ENCODE peak calls at places on chromosomes 12 and 14, in five cellular contexts. H is effector memory CD8-positive, alpha-beta T cell; S is GF-D8; N is H54; B is left ventricle myocardium superior. M is an unnamed sample.

GRCh38 chr12:51951843-51952722 is 584 bp downstream of the ACVR1B start:
- DNase-seq in H (no peak), S (no peak), N (no peak), B (peak; percentile 60), M (no peak)

GRCh38 chr12:48036818-48037217 is 32.5 kb upstream of the COL2A1 start:
- DNase-seq in H (no peak), S (no peak), N (no peak), B (no peak), M (no peak)

GRCh38 chr12:56995201-56995929 is 11.0 kb downstream of the ZBTB39 start:
- DNase-seq in H (no peak), S (no peak), N (no peak), B (no peak), M (no peak)

GRCh38 chr12:63093711-63094110 is 57.3 kb downstream of the AVPR1A start:
- DNase-seq in H (no peak), S (no peak), N (no peak), B (no peak), M (no peak)

GRCh38 chr14:50920482-50921225 is 23.6 kb downstream of the PYGL start:
- DNase-seq in H (no peak), S (no peak), N (peak; percentile 6), B (no peak), M (no peak)

GRCh38 chr12:46933947-46934346 is 108.2 kb upstream of the SLC38A4 start:
- DNase-seq in H (no peak), S (no peak), N (no peak), B (no peak), M (peak; percentile 20)

GRCh38 chr12:117850048-117850447 is 118.7 kb downstream of the KSR2 start:
- DNase-seq in H (no peak), S (no peak), N (peak; percentile 40), B (no peak), M (peak; percentile 55)

GRCh38 chr12:45433441-45433868 is 217.6 kb downstream of the ANO6 start:
- DNase-seq in H (no peak), S (no peak), N (no peak), B (no peak), M (no peak)

GRCh38 chr12:12172106-12172511 is 94.7 kb downstream of the LRP6 start:
- DNase-seq in H (peak; percentile 18), S (no peak), N (no peak), B (no peak), M (peak; percentile 30)

GRCh38 chr14:75213172-75213571 is 36.8 kb upstream of the TMED10 start:
- DNase-seq in H (no peak), S (no peak), N (no peak), B (no peak), M (no peak)

GRCh38 chr14:61668267-61668666 is 27.0 kb upstream of the HIF1A start:
- DNase-seq in H (no peak), S (no peak), N (no peak), B (no peak), M (no peak)

GRCh38 chr14:24851837-24852236 is 198.1 kb downstream of the STXBP6 start:
- DNase-seq in H (no peak), S (no peak), N (no peak), B (no peak), M (no peak)

GRCh38 chr12:46214668-46215429 is 54.0 kb downstream of the SLC38A1 start:
- DNase-seq in H (peak; percentile 81), S (no peak), N (no peak), B (peak; percentile 37), M (no peak)

GRCh38 chr12:105946541-105946940 is 192.2 kb downstream of the NUAK1 start:
- DNase-seq in H (no peak), S (no peak), N (no peak), B (peak; percentile 75), M (no peak)

GRCh38 chr14:90979451-90979850 is 81.0 kb downstream of the RPS6KA5 start:
- DNase-seq in H (no peak), S (no peak), N (no peak), B (no peak), M (no peak)

GRCh38 chr14:26730929-26731618 is 133.2 kb upstream of the NOVA1 start:
- DNase-seq in H (no peak), S (no peak), N (peak; percentile 1), B (no peak), M (no peak)

GRCh38 chr12:3622021-3622731 is 130.7 kb downstream of the CRACR2A start:
- DNase-seq in H (no peak), S (no peak), N (no peak), B (no peak), M (no peak)

GRCh38 chr12:82299617-82300016 is 58.6 kb downstream of the CCDC59 start:
- DNase-seq in H (no peak), S (no peak), N (no peak), B (no peak), M (no peak)

GRCh38 chr14:94602722-94603121 is 9.5 kb upstream of the SERPINA3 start:
- DNase-seq in H (no peak), S (no peak), N (no peak), B (no peak), M (no peak)

GRCh38 chr12:27305673-27306504 is 26.7 kb upstream of the BMAL2 start:
- DNase-seq in H (no peak), S (peak; percentile 35), N (no peak), B (no peak), M (no peak)

GRCh38 chr12:125183187-125184067 is 118.2 kb downstream of the AACS start:
- DNase-seq in H (peak; percentile 79), S (no peak), N (peak; percentile 95), B (peak; percentile 86), M (peak; percentile 90)

GRCh38 chr14:43595373-43595772 is 911.7 kb downstream of the FSCB start:
- DNase-seq in H (no peak), S (no peak), N (no peak), B (no peak), M (no peak)

GRCh38 chr12:32400114-32400672 is 835 bp downstream of the FGD4 start:
- DNase-seq in H (no peak), S (no peak), N (peak; percentile 31), B (peak; percentile 36), M (no peak)

GRCh38 chr14:105378199-105378598 is 20.1 kb upstream of the TEX22 start:
- DNase-seq in H (no peak), S (no peak), N (no peak), B (no peak), M (no peak)